ENCODE peak calls at places on chromosomes 5 and 9, in eight cellular contexts. Y, U, S, O, J, T, Q and P are unnamed samples.

GRCh38 chr9:127838375-127839078 is 15.9 kb downstream of the ENG start:
- DNase-seq in T (peak), O (peak), Y (peak), U (peak), J (peak), S (peak), Q (no peak), P (peak)

GRCh38 chr5:74641014-74641777 is 668 bp upstream of the ENC1 start:
- DNase-seq in Y (peak), O (peak), U (peak), J (peak), Q (peak), S (peak), T (peak), P (peak)

GRCh38 chr5:108728566-108729305 is 19.0 kb upstream of the FER start:
- DNase-seq in O (no peak), T (no peak), Q (peak), J (no peak), U (no peak), Y (no peak), S (no peak), P (peak)

GRCh38 chr9:14608521-14608920 is 84.7 kb downstream of the ZDHHC21 start:
- DNase-seq in Y (no peak), J (no peak), T (no peak), O (no peak), Q (no peak), S (no peak), U (no peak), P (no peak)

GRCh38 chr9:34611811-34612787 is at the start of gene RPP25L:
- DNase-seq in J (peak), U (peak), T (peak), S (peak), Q (peak), O (peak), Y (peak), P (peak)

GRCh38 chr9:132037470-132037869 is 42.2 kb downstream of the MED27 start:
- DNase-seq in O (no peak), U (no peak), T (no peak), S (no peak), Q (no peak), Y (no peak), J (no peak), P (no peak)

GRCh38 chr5:174293481-174293880 is 248.0 kb downstream of the NSG2 start:
- DNase-seq in J (no peak), S (no peak), T (no peak), O (no peak), Q (no peak), U (no peak), Y (no peak), P (no peak)

GRCh38 chr9:33818167-33818831 is 1.3 kb downstream of the UBE2R2 start:
- DNase-seq in U (peak), O (no peak), J (no peak), Y (peak), T (peak), Q (peak), S (no peak), P (no peak)

GRCh38 chr5:103706939-103707682 is 144.5 kb upstream of the NUDT12 start:
- DNase-seq in Q (no peak), S (no peak), Y (no peak), U (no peak), J (no peak), O (no peak), T (no peak), P (no peak)